ENCODE peak calls at places on chromosomes 12 and 14, in seven cellular contexts. One of them, this sample, is unnamed.

GRCh38 chr14:54836231-54836630 is 66.4 kb downstream of the GCH1 start:
- DNase-seq in adrenal gland: no peak
- DNase-seq in EH: no peak
- DNase-seq in amniotic epithelial cell: no peak
- DNase-seq in NCI-H146: no peak
- DNase-seq in fibroblast of the conjunctiva: no peak
- DNase-seq in RPMI7951: no peak
- DNase-seq in this sample: no peak

GRCh38 chr12:102917026-102917787 is at the start of gene PAH:
- DNase-seq in adrenal gland: peak
- DNase-seq in EH: no peak
- DNase-seq in amniotic epithelial cell: no peak
- DNase-seq in NCI-H146: peak
- DNase-seq in fibroblast of the conjunctiva: no peak
- DNase-seq in RPMI7951: no peak
- DNase-seq in this sample: peak

GRCh38 chr14:73807439-73807838 is 44.2 kb upstream of the PTGR2 start:
- DNase-seq in adrenal gland: no peak
- DNase-seq in EH: no peak
- DNase-seq in amniotic epithelial cell: no peak
- DNase-seq in NCI-H146: no peak
- DNase-seq in fibroblast of the conjunctiva: no peak
- DNase-seq in RPMI7951: no peak
- DNase-seq in this sample: no peak

GRCh38 chr14:54981698-54982097 is 45.2 kb downstream of the WDHD1 start:
- DNase-seq in adrenal gland: no peak
- DNase-seq in EH: peak
- DNase-seq in amniotic epithelial cell: peak
- DNase-seq in NCI-H146: no peak
- DNase-seq in fibroblast of the conjunctiva: peak
- DNase-seq in RPMI7951: no peak
- DNase-seq in this sample: no peak

GRCh38 chr12:132172619-132173018 is 28.4 kb downstream of the NOC4L start:
- DNase-seq in adrenal gland: no peak
- DNase-seq in EH: no peak
- DNase-seq in amniotic epithelial cell: no peak
- DNase-seq in NCI-H146: no peak
- DNase-seq in fibroblast of the conjunctiva: no peak
- DNase-seq in RPMI7951: no peak
- DNase-seq in this sample: no peak

GRCh38 chr12:120847392-120848157 is 56.6 kb downstream of the SPPL3 start:
- DNase-seq in adrenal gland: no peak
- DNase-seq in EH: peak
- DNase-seq in amniotic epithelial cell: no peak
- DNase-seq in NCI-H146: no peak
- DNase-seq in fibroblast of the conjunctiva: no peak
- DNase-seq in RPMI7951: no peak
- DNase-seq in this sample: no peak

GRCh38 chr12:91467686-91468085 is 285.1 kb upstream of the DCN start:
- DNase-seq in adrenal gland: no peak
- DNase-seq in EH: no peak
- DNase-seq in amniotic epithelial cell: no peak
- DNase-seq in NCI-H146: no peak
- DNase-seq in fibroblast of the conjunctiva: no peak
- DNase-seq in RPMI7951: no peak
- DNase-seq in this sample: no peak

GRCh38 chr12:16949351-16949750 is 343.4 kb upstream of the LMO3 start:
- DNase-seq in adrenal gland: no peak
- DNase-seq in EH: no peak
- DNase-seq in amniotic epithelial cell: no peak
- DNase-seq in NCI-H146: peak
- DNase-seq in fibroblast of the conjunctiva: no peak
- DNase-seq in RPMI7951: no peak
- DNase-seq in this sample: no peak

GRCh38 chr12:79549531-79550271 is 141.1 kb downstream of the PAWR start:
- DNase-seq in adrenal gland: no peak
- DNase-seq in EH: peak
- DNase-seq in amniotic epithelial cell: peak
- DNase-seq in NCI-H146: no peak
- DNase-seq in fibroblast of the conjunctiva: no peak
- DNase-seq in RPMI7951: no peak
- DNase-seq in this sample: no peak

GRCh38 chr14:102525213-102526143 is 15.9 kb upstream of the ANKRD9 start:
- DNase-seq in adrenal gland: no peak
- DNase-seq in EH: peak
- DNase-seq in amniotic epithelial cell: peak
- DNase-seq in NCI-H146: peak
- DNase-seq in fibroblast of the conjunctiva: no peak
- DNase-seq in RPMI7951: peak
- DNase-seq in this sample: peak

GRCh38 chr14:69877492-69877891 is 1.7 kb upstream of the SMOC1 start:
- DNase-seq in adrenal gland: no peak
- DNase-seq in EH: peak
- DNase-seq in amniotic epithelial cell: peak
- DNase-seq in NCI-H146: peak
- DNase-seq in fibroblast of the conjunctiva: no peak
- DNase-seq in RPMI7951: peak
- DNase-seq in this sample: no peak

GRCh38 chr14:96145116-96145864 is 59.3 kb upstream of the BDKRB2 start:
- DNase-seq in adrenal gland: no peak
- DNase-seq in EH: peak
- DNase-seq in amniotic epithelial cell: peak
- DNase-seq in NCI-H146: no peak
- DNase-seq in fibroblast of the conjunctiva: no peak
- DNase-seq in RPMI7951: peak
- DNase-seq in this sample: peak

GRCh38 chr12:125091401-125091800 is 26.2 kb downstream of the AACS start:
- DNase-seq in adrenal gland: no peak
- DNase-seq in EH: no peak
- DNase-seq in amniotic epithelial cell: no peak
- DNase-seq in NCI-H146: no peak
- DNase-seq in fibroblast of the conjunctiva: no peak
- DNase-seq in RPMI7951: no peak
- DNase-seq in this sample: no peak

GRCh38 chr12:56410768-56411167 is 38.5 kb downstream of the TIMELESS start:
- DNase-seq in adrenal gland: no peak
- DNase-seq in EH: no peak
- DNase-seq in amniotic epithelial cell: no peak
- DNase-seq in NCI-H146: no peak
- DNase-seq in fibroblast of the conjunctiva: no peak
- DNase-seq in RPMI7951: no peak
- DNase-seq in this sample: no peak

GRCh38 chr12:10718279-10718821 is 4.8 kb downstream of the YBX3 start:
- DNase-seq in adrenal gland: no peak
- DNase-seq in EH: peak
- DNase-seq in amniotic epithelial cell: peak
- DNase-seq in NCI-H146: no peak
- DNase-seq in fibroblast of the conjunctiva: peak
- DNase-seq in RPMI7951: peak
- DNase-seq in this sample: peak

This sample was measured in H4.